ENCODE peak calls at places on chromosomes 12 and 14, in six cellular contexts. R, G, B, Z, V and M are unnamed samples.

GRCh38 chr12:93229494-93230310 is 148.0 kb upstream of the NUDT4 start:
- ATAC-seq in R (no peak), G (no peak), B (no peak), Z (peak), V (no peak), M (peak)

GRCh38 chr12:116427200-116427932 is 131.8 kb upstream of the MAP1LC3B2 start:
- ATAC-seq in G (no peak), V (no peak), B (no peak), R (no peak), Z (no peak), M (no peak)

GRCh38 chr12:10553148-10553547 is 47.5 kb downstream of the EIF2S3B start:
- ATAC-seq in G (peak), V (peak), R (no peak), B (peak), Z (no peak), M (no peak)

GRCh38 chr12:132702640-132703039 is 8.0 kb upstream of the PGAM5 start:
- ATAC-seq in R (no peak), B (no peak), G (no peak), Z (no peak), V (no peak), M (peak)

GRCh38 chr12:52600941-52601481 is at the start of gene KRT72:
- ATAC-seq in R (no peak), G (no peak), B (no peak), Z (no peak), V (no peak), M (no peak)

GRCh38 chr12:977163-977562 is 13.9 kb upstream of the ERC1 start:
- ATAC-seq in R (no peak), G (no peak), Z (no peak), V (no peak), B (no peak), M (no peak)

GRCh38 chr14:89040080-89040437 is 215.6 kb downstream of the TTC8 start:
- ATAC-seq in G (no peak), R (peak), B (no peak), V (peak), Z (no peak), M (no peak)

GRCh38 chr14:88168025-88168424 is 155.0 kb downstream of the KCNK10 start:
- ATAC-seq in G (no peak), R (peak), V (peak), B (peak), Z (no peak), M (no peak)

GRCh38 chr12:62522984-62523383 is 56.4 kb downstream of the MON2 start:
- ATAC-seq in G (no peak), V (peak), Z (peak), R (peak), B (peak), M (no peak)

GRCh38 chr12:15049456-15050153 is 76.8 kb downstream of the PDE6H start:
- ATAC-seq in V (no peak), Z (no peak), R (no peak), B (no peak), G (no peak), M (no peak)

GRCh38 chr12:49264466-49264872 is 413 bp upstream of the TUBA1C start:
- ATAC-seq in G (peak), B (peak), V (peak), Z (peak), R (peak), M (peak)

GRCh38 chr12:7638064-7638763 is 27.5 kb downstream of the APOBEC1 start:
- ATAC-seq in Z (peak), R (peak), G (no peak), B (no peak), V (no peak), M (peak)

GRCh38 chr14:68011629-68012028 is 192.1 kb downstream of the RAD51B start:
- ATAC-seq in V (no peak), B (no peak), R (no peak), G (no peak), Z (no peak), M (no peak)

GRCh38 chr12:848519-849191 is 96.3 kb downstream of the WNK1 start:
- ATAC-seq in R (peak), B (no peak), G (no peak), Z (no peak), V (peak), M (no peak)

GRCh38 chr12:123512838-123513665 is 20.5 kb downstream of the RILPL1 start:
- ATAC-seq in G (no peak), V (no peak), R (peak), B (peak), Z (peak), M (peak)

GRCh38 chr14:22613736-22614239 is 15.7 kb downstream of the ABHD4 start:
- ATAC-seq in V (no peak), G (no peak), R (no peak), B (no peak), Z (no peak), M (no peak)

GRCh38 chr12:542290-543113 is 82.8 kb downstream of the B4GALNT3 start:
- ATAC-seq in Z (no peak), V (no peak), B (no peak), R (no peak), G (no peak), M (no peak)

GRCh38 chr12:82359115-82359478 is 768 bp downstream of the METTL25 start:
- ATAC-seq in V (peak), Z (peak), G (no peak), R (no peak), B (no peak), M (no peak)

GRCh38 chr12:5052348-5052747 is 8.7 kb downstream of the KCNA5 start:
- ATAC-seq in Z (no peak), G (no peak), B (no peak), V (no peak), R (no peak), M (no peak)

GRCh38 chr14:56463491-56463890 is 116.1 kb upstream of the TMEM260 start:
- ATAC-seq in Z (no peak), B (no peak), R (no peak), G (no peak), V (no peak), M (no peak)

GRCh38 chr12:72323881-72324280 is 51.7 kb downstream of the TRHDE start:
- ATAC-seq in Z (no peak), R (no peak), V (no peak), G (no peak), B (no peak), M (no peak)

GRCh38 chr12:101799774-101800173 is 31.0 kb downstream of the GNPTAB start:
- ATAC-seq in V (peak), R (peak), G (no peak), B (peak), Z (no peak), M (no peak)

GRCh38 chr14:94058674-94059138 is 22.3 kb downstream of the DDX24 start:
- ATAC-seq in B (no peak), Z (peak), V (no peak), R (no peak), G (no peak), M (no peak)

GRCh38 chr12:116455540-116456306 is 103.5 kb upstream of the MAP1LC3B2 start:
- ATAC-seq in Z (peak), R (no peak), G (no peak), V (no peak), B (no peak), M (peak)

GRCh38 chr12:31951008-31951407 is 8.2 kb upstream of the RESF1 start:
- ATAC-seq in V (no peak), B (no peak), R (peak), Z (no peak), G (no peak), M (no peak)

GRCh38 chr14:34227834-34228662 is 234.0 kb downstream of the SPTSSA start:
- ATAC-seq in G (peak), Z (peak), V (peak), B (peak), R (peak), M (peak)

GRCh38 chr14:103404920-103405319 is 19.7 kb downstream of the MARK3 start:
- ATAC-seq in Z (peak), V (no peak), G (no peak), B (no peak), R (no peak), M (no peak)

GRCh38 chr12:1488908-1489381 is 105.4 kb downstream of the FBXL14 start:
- ATAC-seq in G (peak), V (peak), R (peak), B (no peak), Z (peak), M (peak)

GRCh38 chr12:7047318-7047717 is 13.2 kb upstream of the C1S start:
- ATAC-seq in V (no peak), Z (no peak), B (no peak), R (no peak), G (no peak), M (no peak)

GRCh38 chr14:105666420-105666819 is 140.0 kb downstream of the TMEM121 start:
- ATAC-seq in R (no peak), V (peak), Z (no peak), G (no peak), B (peak), M (peak)

GRCh38 chr12:66066071-66066928 is 64.2 kb downstream of the LLPH start:
- ATAC-seq in V (peak), G (peak), Z (no peak), R (peak), B (peak), M (no peak)

GRCh38 chr12:45243963-45244362 is 28.1 kb downstream of the ANO6 start:
- ATAC-seq in B (no peak), G (no peak), Z (no peak), V (no peak), R (no peak), M (no peak)

GRCh38 chr14:65991124-65991523 is 495.0 kb upstream of the CCDC196 start:
- ATAC-seq in G (no peak), Z (no peak), B (no peak), R (no peak), V (no peak), M (peak)

GRCh38 chr12:94172973-94173372 is 24.6 kb downstream of the PLXNC1 start:
- ATAC-seq in R (no peak), Z (peak), G (no peak), B (no peak), V (no peak), M (no peak)

GRCh38 chr12:15469342-15469741 is 147.0 kb downstream of the PTPRO start:
- ATAC-seq in R (no peak), G (no peak), B (no peak), V (no peak), Z (no peak), M (no peak)